ENCODE peak calls at places on chromosomes 13 and 19, in four cellular contexts. M is epithelial cell of esophagus, R is foreskin fibroblast, B is mammary epithelial cell. L is an unnamed sample.

GRCh38 chr19:18300930-18301717 is 19.7 kb upstream of the JUND start:
- DNase-seq in M (peak), B (peak), R (peak), L (no peak)

GRCh38 chr19:17997969-17998826 is 9.8 kb upstream of the ARRDC2 start:
- DNase-seq in B (no peak), R (peak), M (no peak), L (no peak)

GRCh38 chr13:19818223-19818842 is 35.6 kb upstream of the PSPC1 start:
- DNase-seq in R (peak), M (peak), B (no peak), L (no peak)

GRCh38 chr13:29850213-29850898 is at the start of gene UBL3:
- DNase-seq in M (peak), B (peak), R (peak), L (peak)

GRCh38 chr19:8161135-8161646 is 11.8 kb upstream of the FBN3 start:
- DNase-seq in B (peak), R (no peak), M (no peak), L (no peak)

GRCh38 chr19:53868091-53868891 is 608 bp downstream of the MYADM start:
- DNase-seq in M (peak), R (peak), B (peak), L (no peak)

GRCh38 chr19:678791-679388 is 2.7 kb downstream of the FSTL3 start:
- DNase-seq in R (peak), M (no peak), B (no peak), L (no peak)

GRCh38 chr13:24050796-24051715 is 109.5 kb upstream of the SPATA13 start:
- DNase-seq in B (peak), R (no peak), M (peak), L (no peak)

GRCh38 chr19:1266818-1267440 is 2.2 kb upstream of the CIRBP start:
- DNase-seq in M (peak), B (no peak), R (peak), L (no peak)

GRCh38 chr13:46278474-46278873 is 66.7 kb downstream of the LRRC63 start:
- DNase-seq in B (no peak), M (no peak), R (no peak), L (no peak)

GRCh38 chr13:59681630-59682311 is 482.0 kb downstream of the DIAPH3 start:
- DNase-seq in M (no peak), B (no peak), R (peak), L (no peak)

GRCh38 chr13:25455146-25455545 is 83.4 kb downstream of the ATP8A2 start:
- DNase-seq in R (peak), B (peak), M (peak), L (no peak)

GRCh38 chr19:4830768-4831265 is 695 bp downstream of the TICAM1 start:
- DNase-seq in M (peak), R (no peak), B (no peak), L (no peak)

GRCh38 chr19:4585556-4585955 is 26.1 kb upstream of the SEMA6B start:
- DNase-seq in B (no peak), M (no peak), R (no peak), L (no peak)

GRCh38 chr13:33150146-33150545 is 133.9 kb downstream of the KL start:
- DNase-seq in R (peak), M (peak), B (no peak), L (no peak)

GRCh38 chr13:59103004-59103768 is 1060.5 kb downstream of the DIAPH3 start:
- DNase-seq in B (no peak), M (no peak), R (peak), L (peak)

GRCh38 chr19:10643968-10644290 is 10.2 kb upstream of the ILF3 start:
- DNase-seq in B (no peak), R (peak), M (no peak), L (no peak)

GRCh38 chr13:50127017-50127725 is 111.9 kb downstream of the KCNRG start:
- DNase-seq in B (no peak), R (peak), M (no peak), L (no peak)
- H3K4me3 ChIP-seq in B (no peak), R (peak), M (peak), L (peak)

GRCh38 chr19:35119091-35119490 is 3.5 kb downstream of the FXYD3 start:
- DNase-seq in M (no peak), B (no peak), R (no peak), L (no peak)
- H3K4me3 ChIP-seq in M (peak), B (peak), R (no peak), L (no peak)

DNA sequence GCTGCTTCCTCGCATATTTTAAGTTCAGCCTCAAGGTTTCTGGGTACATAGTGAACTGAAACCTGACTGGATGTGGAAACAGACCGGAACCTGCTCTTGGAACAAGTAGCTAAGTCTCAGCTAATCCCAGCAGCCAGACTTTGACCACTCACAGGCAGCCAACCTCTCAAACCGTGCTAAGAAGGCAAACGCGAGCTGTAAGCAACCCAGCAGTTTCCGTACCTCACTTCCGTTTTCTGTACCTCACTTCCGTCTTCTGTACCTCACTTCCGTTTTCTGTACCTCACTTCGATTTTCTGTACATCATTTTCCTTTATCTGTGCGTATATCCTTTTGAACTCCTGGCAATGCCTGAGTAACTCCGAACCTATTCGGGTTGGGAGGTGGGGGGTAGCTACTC is 96.8 kb downstream of the SUCLA2 start:
- DNase-seq in M (no peak), R (no peak), B (no peak), L (no peak)
- H3K4me3 ChIP-seq in M (no peak), R (no peak), B (no peak), L (no peak)

GRCh38 chr13:28099396-28100148 is 804 bp downstream of the FLT3 start:
- DNase-seq in M (no peak), R (peak), B (no peak), L (no peak)
- H3K4me3 ChIP-seq in M (no peak), R (no peak), B (no peak), L (peak)

DNA sequence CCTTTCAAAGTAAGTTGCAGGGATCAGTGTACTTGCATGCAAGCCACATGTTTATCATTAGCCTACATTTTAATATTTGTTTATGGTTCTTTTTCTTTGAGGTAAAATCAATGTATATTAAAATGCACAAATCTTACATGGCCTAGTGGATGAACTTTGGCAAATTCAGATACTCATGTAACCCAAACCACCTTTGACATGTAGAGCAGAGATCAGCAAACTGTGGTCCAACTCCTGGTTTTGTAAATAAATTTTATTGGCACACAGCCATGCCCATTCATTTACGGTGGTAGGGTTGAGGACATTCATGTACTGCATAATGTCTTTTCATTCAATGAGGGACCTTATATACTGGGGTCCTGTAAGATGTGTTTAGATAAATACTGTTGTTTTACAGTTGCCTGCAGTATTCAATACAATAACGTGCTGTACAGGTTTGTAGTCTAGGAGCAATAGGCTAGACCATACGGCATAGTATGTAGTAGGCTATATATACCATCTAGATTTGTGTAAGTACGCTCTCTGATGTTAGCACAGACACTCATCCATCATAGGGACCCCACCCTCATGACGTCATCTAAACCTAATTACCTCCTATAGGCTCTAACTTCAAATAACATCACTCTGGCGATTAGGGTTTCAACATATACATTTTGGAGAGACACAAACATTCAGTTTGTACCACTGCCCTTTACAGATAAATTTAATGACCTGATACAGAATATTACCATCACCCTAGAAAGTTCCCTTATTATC is 5.7 kb downstream of the NDFIP2 start:
- DNase-seq in B (no peak), M (peak), R (no peak), L (no peak)
- H3K4me3 ChIP-seq in B (no peak), M (no peak), R (no peak), L (no peak)

DNA sequence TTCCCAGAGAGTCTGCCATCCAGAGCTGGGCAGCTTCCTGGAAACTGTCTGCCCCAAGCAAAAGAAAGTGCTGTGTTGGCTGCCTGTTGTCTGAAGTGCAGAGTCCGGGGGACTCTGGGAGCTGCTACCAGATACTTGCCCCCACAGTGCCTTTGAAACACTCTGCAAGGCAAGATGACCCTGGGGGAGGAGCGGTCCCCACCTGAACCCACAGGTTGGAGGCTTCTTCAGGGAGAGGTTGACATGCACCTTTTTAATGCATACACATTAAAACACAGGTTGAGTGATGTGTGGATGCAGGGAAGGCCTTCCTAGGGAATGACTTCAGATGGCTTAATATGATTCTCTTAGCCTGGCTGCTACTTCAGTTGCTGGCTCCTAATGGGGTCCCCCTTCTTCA is 479.5 kb downstream of the ZNF536 start:
- DNase-seq in R (no peak), M (no peak), B (no peak), L (no peak)
- H3K4me3 ChIP-seq in R (no peak), M (no peak), B (no peak), L (no peak)

DNA sequence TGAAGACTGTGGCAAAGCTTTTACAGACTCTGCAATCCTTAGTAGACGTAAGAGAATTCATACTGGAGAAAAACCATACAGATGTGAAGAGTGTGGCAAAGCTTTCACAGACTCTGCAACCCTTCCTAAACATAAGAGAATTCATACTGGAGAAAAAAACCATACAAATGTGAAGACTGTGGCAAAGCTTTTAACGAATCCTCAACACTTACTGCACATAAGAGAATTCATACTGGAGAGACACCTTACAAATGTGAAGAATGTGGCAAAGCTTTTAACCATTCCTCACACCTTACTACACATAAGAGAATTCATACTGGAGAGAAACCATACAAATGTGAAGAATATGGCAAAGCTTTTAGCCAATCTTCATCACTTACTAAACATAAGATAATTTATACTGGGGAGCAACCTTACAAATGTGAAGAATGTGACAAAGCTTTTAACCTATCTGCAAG is 50.1 kb upstream of the ZNF98 start:
- DNase-seq in R (no peak), M (no peak), B (no peak), L (no peak)
- H3K4me3 ChIP-seq in R (no peak), M (no peak), B (no peak), L (no peak)

DNA sequence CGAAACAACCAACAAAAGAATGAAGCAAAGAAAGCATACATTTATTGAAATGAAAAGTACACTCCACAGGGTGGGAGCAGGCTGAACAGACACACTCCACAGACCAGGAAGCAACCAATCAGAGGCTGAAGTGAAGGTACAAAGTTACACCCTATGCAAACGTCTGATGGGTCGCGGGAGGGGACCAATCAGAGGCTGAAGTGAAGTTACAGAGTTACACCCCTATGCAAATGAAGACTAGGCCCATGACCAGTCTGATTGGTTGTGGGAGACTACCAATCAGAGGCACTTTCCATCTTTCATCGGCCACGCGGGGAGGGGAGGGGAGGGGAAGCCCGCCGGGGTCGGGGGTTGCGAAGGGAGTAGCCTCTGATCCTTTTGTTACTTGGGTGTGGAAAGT is 12.4 kb upstream of the FBL start:
- DNase-seq in R (no peak), M (no peak), B (no peak), L (no peak)
- H3K4me3 ChIP-seq in R (no peak), M (no peak), B (no peak), L (no peak)

GRCh38 chr19:38184815-38185214 is 39.2 kb downstream of the DPF1 start:
- DNase-seq in B (no peak), R (no peak), M (no peak), L (no peak)

GRCh38 chr19:38183227-38183914 is 40.7 kb downstream of the DPF1 start:
- DNase-seq in M (peak), B (no peak), R (peak), L (no peak)

GRCh38 chr19:38180071-38180470 is 44.0 kb downstream of the DPF1 start:
- DNase-seq in B (no peak), R (no peak), M (no peak), L (no peak)

GRCh38 chr19:38182536-38183210 is 41.3 kb downstream of the DPF1 start:
- DNase-seq in B (no peak), R (peak), M (no peak), L (no peak)
- H3K4me3 ChIP-seq in B (no peak), R (no peak), M (no peak), L (no peak)

DNA sequence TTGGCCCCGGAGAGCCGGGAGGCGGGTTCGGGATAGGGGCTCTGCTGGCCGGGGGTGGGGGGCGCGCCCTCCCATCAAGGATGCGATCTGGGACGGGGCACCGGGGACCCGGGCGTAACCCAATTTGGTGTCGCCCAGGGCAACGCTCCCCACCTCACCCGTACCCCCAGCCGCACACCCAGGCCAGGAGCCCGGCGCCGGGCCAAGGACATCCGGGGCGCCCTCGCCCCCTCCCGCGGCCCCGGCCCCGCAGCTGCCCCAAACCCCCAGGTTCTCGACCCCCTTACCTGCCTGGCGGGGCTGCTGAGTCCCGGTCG is 525 bp downstream of the SHANK1 start:
- DNase-seq in R (no peak), B (no peak), M (no peak), L (no peak)
- H3K4me3 ChIP-seq in R (peak), B (no peak), M (no peak), L (peak)